ENCODE peak calls at places on chromosomes 7 and 10, in six cellular contexts. M, A, I, Z, L and K are unnamed samples.

GRCh38 chr7:3559178-3559765 is 258.2 kb downstream of the SDK1 start:
- DNase-seq in M (no peak), A (no peak), I (peak; percentile 88), Z (peak; percentile 85), L (no peak), K (peak; percentile 80)

GRCh38 chr7:139798221-139798620 is 20.4 kb upstream of the HIPK2 start:
- DNase-seq in M (no peak), A (no peak), I (no peak), Z (no peak), L (no peak), K (no peak)

GRCh38 chr10:69240455-69240854 is 20.3 kb downstream of the HKDC1 start:
- DNase-seq in M (no peak), A (no peak), I (no peak), Z (no peak), L (no peak), K (no peak)

GRCh38 chr10:24665001-24665400 is 58.7 kb downstream of the ARHGAP21 start:
- DNase-seq in M (no peak), A (no peak), I (no peak), Z (no peak), L (no peak), K (no peak)

GRCh38 chr7:19051767-19052375 is 65.6 kb downstream of the TWIST1 start:
- DNase-seq in M (peak; percentile 35), A (no peak), I (peak; percentile 42), Z (peak; percentile 20), L (no peak), K (peak; percentile 60)

GRCh38 chr10:124677291-124677690 is 66.9 kb downstream of the FAM53B start:
- DNase-seq in M (no peak), A (peak; percentile 78), I (no peak), Z (peak; percentile 40), L (peak; percentile 60), K (no peak)

GRCh38 chr7:113622796-113623195 is 296.0 kb downstream of the PPP1R3A start:
- DNase-seq in M (no peak), A (no peak), I (no peak), Z (no peak), L (no peak), K (no peak)

GRCh38 chr7:20141666-20142065 is 75.5 kb downstream of the MACC1 start:
- DNase-seq in M (no peak), A (no peak), I (no peak), Z (no peak), L (no peak), K (no peak)

DNA sequence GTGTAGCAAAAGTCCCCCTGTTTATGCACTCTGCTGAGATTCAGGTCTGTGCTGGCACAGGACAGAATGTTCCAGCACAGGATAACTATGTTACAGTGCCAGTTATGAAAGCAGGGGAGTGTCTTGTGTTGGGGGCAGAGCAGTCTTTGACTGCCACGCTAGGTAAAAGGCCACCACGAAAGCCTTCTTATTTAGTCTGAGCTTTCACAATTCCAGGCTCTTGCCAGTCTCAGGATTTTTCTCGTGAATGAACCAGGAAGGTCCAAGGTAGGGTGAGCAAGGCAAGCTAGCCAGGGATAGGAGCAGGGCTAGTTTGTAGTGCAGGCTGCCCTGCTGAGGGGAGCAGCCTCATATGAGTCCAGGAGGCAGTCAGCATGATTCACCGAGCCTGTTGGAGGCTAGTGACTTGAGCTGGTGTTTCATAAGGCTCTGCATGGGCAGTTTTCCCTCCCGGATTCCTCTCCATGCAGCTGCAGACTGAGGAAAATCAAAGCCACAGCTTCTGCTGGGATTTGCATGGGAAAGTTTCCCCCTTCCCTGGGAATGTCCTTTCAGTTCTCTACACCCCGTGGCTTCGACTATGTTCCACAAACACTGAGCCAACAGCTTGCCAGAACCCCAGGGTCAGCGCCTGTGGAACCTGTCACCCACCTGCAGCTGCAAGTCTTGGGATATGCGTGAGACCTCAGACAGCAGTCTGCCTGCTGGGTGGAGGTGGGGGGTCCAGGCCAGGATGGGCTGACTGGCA is 112.3 kb downstream of the JCAD start:
- DNase-seq in M (no peak), A (no peak), I (peak; percentile 73), Z (peak; percentile 85), L (no peak), K (peak; percentile 93)
- H3K4me3 ChIP-seq in M (no peak overlapping the region), A (no peak overlapping the region), I (no peak overlapping the region), Z (no peak overlapping the region), L (no peak overlapping the region), K (no peak overlapping the region)

GRCh38 chr10:128152741-128153583 is 26.7 kb upstream of the MKI67 start:
- DNase-seq in M (no peak), A (no peak), I (no peak), Z (no peak), L (no peak), K (no peak)

GRCh38 chr10:128150045-128150493 is 23.8 kb upstream of the MKI67 start:
- DNase-seq in M (peak; percentile 54), A (peak; percentile 94), I (peak; percentile 61), Z (peak; percentile 57), L (peak; percentile 78), K (peak; percentile 48)

GRCh38 chr10:128149267-128149666 is 23.0 kb upstream of the MKI67 start:
- DNase-seq in M (no peak), A (peak; percentile 74), I (no peak), Z (no peak), L (no peak), K (no peak)

GRCh38 chr10:128151031-128151430 is 24.8 kb upstream of the MKI67 start:
- DNase-seq in M (no peak), A (no peak), I (no peak), Z (no peak), L (no peak), K (no peak)

DNA sequence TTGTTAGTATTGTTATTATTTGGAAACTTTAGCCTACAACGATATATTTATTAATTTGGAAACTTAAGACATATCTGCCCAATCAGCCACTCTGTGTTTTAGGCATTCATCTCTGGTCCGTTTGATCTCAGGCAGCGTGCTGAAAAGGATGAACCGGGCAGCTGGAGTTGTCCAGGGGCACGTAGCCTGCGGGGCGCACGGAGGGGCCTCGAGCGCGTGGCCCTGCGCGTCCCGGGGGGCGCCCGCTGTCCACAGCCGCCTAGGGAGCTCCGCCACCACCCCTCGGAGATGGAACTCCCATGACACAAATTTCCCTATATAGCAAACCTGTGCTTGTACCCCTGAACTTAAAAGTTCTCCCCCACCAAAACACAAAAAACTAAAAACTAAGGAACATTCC is 24.3 kb upstream of the MKI67 start:
- DNase-seq in M (no peak), A (no peak), I (no peak), Z (no peak), L (no peak), K (no peak)
- H3K4me3 ChIP-seq in M (peak overlapping the region; percentile 47), A (peak overlapping the region; percentile 44), I (peak overlapping the region; percentile 60), Z (peak overlapping the region; percentile 55), L (peak overlapping the region; percentile 44), K (peak overlapping the region; percentile 73)

DNA sequence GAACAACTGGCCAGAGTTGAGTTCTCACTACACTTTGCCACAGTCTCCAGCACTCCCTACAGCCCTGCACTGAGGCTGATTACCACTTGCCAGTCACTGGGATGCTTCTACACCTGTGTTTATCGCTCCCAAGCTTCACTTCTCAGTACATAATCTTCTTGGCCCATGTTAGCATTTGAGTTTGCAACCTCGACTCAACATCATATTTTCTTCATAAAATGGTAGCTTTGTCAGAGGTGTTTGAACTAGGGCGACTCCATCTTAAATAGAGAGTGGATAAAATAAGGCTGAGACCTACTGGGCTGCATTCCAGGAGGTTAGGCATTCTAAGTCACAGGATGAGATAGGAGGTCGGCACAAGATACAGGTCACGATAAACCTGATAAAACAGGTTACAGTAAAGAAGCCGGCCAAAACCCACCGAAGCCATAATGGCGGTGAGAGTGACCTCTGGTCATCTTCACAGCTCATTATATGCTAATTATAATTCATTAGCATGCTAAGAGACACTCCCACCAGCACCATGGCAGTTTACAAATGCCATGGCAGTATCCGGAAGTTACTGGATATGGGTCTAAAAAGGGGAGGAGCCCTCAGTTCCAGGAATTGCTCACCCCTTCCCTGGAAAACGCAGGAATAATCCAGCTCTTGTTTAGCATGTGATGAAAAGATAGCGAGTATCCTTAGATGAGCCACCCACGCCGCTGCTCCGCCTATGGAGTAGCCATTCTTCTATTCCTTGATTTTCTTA is 105.8 kb upstream of the KLF6 start:
- DNase-seq in M (no peak), A (no peak), I (no peak), Z (no peak), L (no peak), K (no peak)
- H3K4me3 ChIP-seq in M (no peak overlapping the region), A (no peak overlapping the region), I (no peak overlapping the region), Z (no peak overlapping the region), L (no peak overlapping the region), K (no peak overlapping the region)

GRCh38 chr10:76035728-76036409 is 604.4 kb downstream of the LRMDA start:
- DNase-seq in M (no peak), A (no peak), I (no peak), Z (no peak), L (no peak), K (no peak)
- H3K4me3 ChIP-seq in M (no peak overlapping the region), A (no peak overlapping the region), I (no peak overlapping the region), Z (no peak overlapping the region), L (peak overlapping the region; percentile 31), K (no peak overlapping the region)

GRCh38 chr7:88075216-88075615 is 141.2 kb downstream of the ADAM22 start:
- DNase-seq in M (no peak), A (no peak), I (no peak), Z (no peak), L (no peak), K (no peak)

GRCh38 chr7:88073625-88074024 is 139.6 kb downstream of the ADAM22 start:
- DNase-seq in M (no peak), A (no peak), I (no peak), Z (no peak), L (no peak), K (no peak)

GRCh38 chr7:88069093-88069492 is 135.0 kb downstream of the ADAM22 start:
- DNase-seq in M (no peak), A (no peak), I (no peak), Z (no peak), L (no peak), K (no peak)

GRCh38 chr7:88072715-88073055 is 138.6 kb downstream of the ADAM22 start:
- DNase-seq in M (no peak), A (no peak), I (no peak), Z (no peak), L (no peak), K (no peak)

DNA sequence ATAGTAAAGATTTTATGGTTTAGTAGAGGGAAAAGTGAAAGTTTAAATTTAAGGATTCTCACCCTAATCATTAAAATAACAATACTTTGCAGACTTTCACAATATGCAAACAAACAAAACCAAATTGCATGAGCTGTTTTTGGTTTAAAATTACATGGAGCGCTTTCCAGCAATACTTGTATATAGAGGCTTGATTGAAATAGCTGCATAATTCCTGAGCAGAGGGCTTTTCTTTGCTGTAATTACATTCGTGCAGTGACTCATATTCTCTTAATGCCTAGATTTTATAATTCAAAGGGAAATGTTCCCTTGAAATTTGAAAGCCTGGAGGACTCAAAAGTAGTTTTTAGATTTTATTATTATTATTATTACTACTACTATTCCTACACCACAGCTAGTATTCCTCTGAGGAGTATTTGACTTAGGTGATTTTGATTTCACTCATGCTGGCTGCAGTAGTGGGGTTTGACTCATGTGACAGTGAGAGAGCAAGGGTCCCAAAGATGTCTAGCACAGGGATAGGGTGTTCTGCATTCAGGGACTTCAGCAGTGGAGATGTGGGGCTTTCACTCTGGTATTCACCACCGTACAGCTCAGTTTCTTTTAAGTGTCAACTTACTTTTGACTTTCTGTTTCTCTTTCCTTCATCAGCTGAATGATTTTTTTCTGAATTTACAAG is 138.1 kb downstream of the ADAM22 start:
- DNase-seq in M (no peak), A (no peak), I (no peak), Z (peak; percentile 2), L (no peak), K (no peak)
- H3K4me3 ChIP-seq in M (no peak overlapping the region), A (no peak overlapping the region), I (no peak overlapping the region), Z (no peak overlapping the region), L (no peak overlapping the region), K (no peak overlapping the region)